ENCODE peak calls at places on chromosomes 16 and 17, in seven cellular contexts. O, W, T, R, J, K and Y are unnamed samples.
A peak's percentile ranks its signal among the peaks of the same experiment; 100 is the strongest.

GRCh38 chr16:85479972-85480726 is 133.0 kb upstream of the GSE1 start:
- DNase-seq in R (no peak), O (no peak), T (no peak), W (no peak), K (no peak), J (no peak), Y (no peak)

GRCh38 chr17:50127661-50128361 is 2.1 kb downstream of the SAMD14 start:
- DNase-seq in O (peak; percentile 35), T (peak; percentile 61), R (no peak), J (no peak), W (no peak), K (peak; percentile 88), Y (no peak)

GRCh38 chr17:31061678-31062077 is 33.1 kb upstream of the NF1 start:
- DNase-seq in R (no peak), O (no peak), J (no peak), K (no peak), W (no peak), T (no peak), Y (peak; percentile 25)

GRCh38 chr16:1428511-1428910 is 2.4 kb upstream of the PERCC1 start:
- DNase-seq in O (no peak), K (no peak), T (no peak), J (no peak), W (peak; percentile 12), R (no peak), Y (no peak)

GRCh38 chr17:27669136-27669535 is 38.1 kb downstream of the LGALS9 start:
- DNase-seq in T (no peak), W (no peak), R (no peak), O (no peak), J (no peak), K (no peak), Y (no peak)

GRCh38 chr16:72620853-72621252 is 427.1 kb downstream of the ZFHX3 start:
- DNase-seq in J (no peak), O (no peak), T (no peak), K (no peak), W (no peak), R (no peak), Y (no peak)

GRCh38 chr17:45923511-45924268 is 29.3 kb downstream of the MAPT start:
- DNase-seq in O (no peak), W (peak; percentile 38), R (no peak), J (peak; percentile 57), K (peak; percentile 31), T (no peak), Y (no peak)

GRCh38 chr17:15263206-15263579 is 1.9 kb downstream of the PMP22 start:
- DNase-seq in R (peak; percentile 47), K (no peak), O (peak; percentile 64), J (peak; percentile 73), W (peak; percentile 97), T (peak; percentile 68), Y (no peak)